ENCODE peak calls at places on chromosomes 7 and 10, in ten cellular contexts. S, N, W, K, E, P, B, G, F and R are unnamed samples.

GRCh38 chr10:108141064-108141463 is 976.6 kb upstream of the SORCS1 start:
- DNase-seq in S (no peak), N (no peak), W (no peak), K (no peak), E (no peak), P (no peak), B (no peak), G (no peak), F (no peak), R (no peak)

GRCh38 chr7:42227931-42228591 is 8.9 kb downstream of the GLI3 start:
- DNase-seq in S (peak; percentile 72), N (no peak), W (no peak), K (no peak), E (peak; percentile 46), P (peak; percentile 64), B (no peak), G (peak; percentile 24), F (no peak), R (no peak)

GRCh38 chr10:110357252-110357780 is 52.6 kb upstream of the SMNDC1 start:
- DNase-seq in S (no peak), N (peak; percentile 58), W (no peak), K (peak; percentile 38), E (peak; percentile 99), P (peak; percentile 97), B (no peak), G (no peak), F (no peak), R (no peak)

GRCh38 chr7:2641406-2642393 is 9.9 kb downstream of the TTYH3 start:
- DNase-seq in S (peak; percentile 93), N (no peak), W (peak; percentile 87), K (peak; percentile 88), E (peak; percentile 97), P (peak; percentile 99), B (peak; percentile 98), G (peak; percentile 99), F (peak; percentile 83), R (peak; percentile 78)

GRCh38 chr7:157211710-157212109 is 73.0 kb downstream of the UBE3C start:
- DNase-seq in S (no peak), N (no peak), W (no peak), K (no peak), E (peak; percentile 96), P (peak; percentile 95), B (peak; percentile 83), G (no peak), F (no peak), R (no peak)

GRCh38 chr10:6119423-6119822 is 30.6 kb downstream of the RBM17 start:
- DNase-seq in S (no peak), N (no peak), W (no peak), K (no peak), E (no peak), P (peak; percentile 17), B (no peak), G (no peak), F (no peak), R (no peak)

GRCh38 chr10:91559750-91560149 is 73.1 kb downstream of the PPP1R3C start:
- DNase-seq in S (no peak), N (no peak), W (no peak), K (no peak), E (no peak), P (no peak), B (no peak), G (no peak), F (no peak), R (no peak)

GRCh38 chr10:96025566-96025965 is 17.8 kb upstream of the CCNJ start:
- DNase-seq in S (peak; percentile 64), N (no peak), W (no peak), K (peak; percentile 66), E (peak; percentile 6), P (no peak), B (no peak), G (peak; percentile 21), F (no peak), R (no peak)

GRCh38 chr10:73113543-73113942 is 3.3 kb downstream of the NUDT13 start:
- DNase-seq in S (no peak), N (no peak), W (no peak), K (no peak), E (peak; percentile 45), P (no peak), B (no peak), G (no peak), F (no peak), R (no peak)

GRCh38 chr10:73119457-73119856 is 9.2 kb downstream of the NUDT13 start:
- DNase-seq in S (no peak), N (no peak), W (no peak), K (no peak), E (no peak), P (no peak), B (no peak), G (no peak), F (no peak), R (no peak)

GRCh38 chr10:73119952-73120351 is 9.7 kb downstream of the NUDT13 start:
- DNase-seq in S (no peak), N (no peak), W (no peak), K (no peak), E (no peak), P (no peak), B (no peak), G (no peak), F (no peak), R (no peak)

GRCh38 chr10:73116017-73116416 is 5.8 kb downstream of the NUDT13 start:
- DNase-seq in S (no peak), N (no peak), W (no peak), K (no peak), E (no peak), P (no peak), B (no peak), G (no peak), F (no peak), R (no peak)

DNA sequence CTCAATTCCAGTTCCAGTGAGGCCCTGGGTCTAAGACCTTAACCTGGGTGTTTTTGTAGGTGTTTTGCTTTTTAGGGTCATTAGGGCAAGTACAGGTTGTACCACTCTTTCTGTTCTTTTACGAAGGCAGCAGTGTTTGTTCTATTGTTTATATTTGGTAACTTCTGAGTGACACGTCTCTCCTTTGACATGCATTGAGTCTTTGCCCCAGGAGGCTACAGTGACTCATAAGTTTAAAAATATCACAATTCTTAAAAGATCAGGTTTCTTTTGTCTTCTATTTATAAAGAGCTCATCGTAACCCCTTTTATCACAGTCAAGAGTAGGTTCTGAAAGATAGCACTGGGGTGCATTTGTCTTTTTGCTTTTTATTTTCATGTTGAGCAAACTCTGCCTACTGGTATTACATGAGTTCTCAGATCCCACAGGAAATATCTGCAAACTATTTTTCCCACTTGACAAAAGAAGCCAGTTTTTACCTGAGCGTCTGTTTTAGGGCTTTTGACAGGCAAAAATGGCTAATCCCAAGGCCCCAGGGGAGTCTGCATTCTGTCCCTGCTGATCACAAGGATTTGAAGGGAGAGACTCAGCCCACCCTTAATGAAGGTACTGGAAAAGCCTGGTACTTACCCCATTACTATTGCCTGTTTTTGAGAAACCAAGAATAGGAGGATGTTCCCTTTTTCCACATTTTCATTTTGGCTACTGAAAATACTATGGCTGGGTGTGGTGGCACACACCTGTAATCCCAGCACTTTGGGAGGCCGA is 7.9 kb downstream of the NUDT13 start:
- DNase-seq in S (no peak), N (no peak), W (no peak), K (no peak), E (peak; percentile 67), P (peak; percentile 42), B (no peak), G (peak; percentile 72), F (no peak), R (no peak)
- H3K4me3 ChIP-seq in S (no peak overlapping the region), N (no peak overlapping the region), W (no peak overlapping the region), K (no peak overlapping the region), E (no peak overlapping the region), P (no peak overlapping the region), B (no peak overlapping the region), G (no peak overlapping the region), F (no peak overlapping the region), R (no peak overlapping the region)

DNA sequence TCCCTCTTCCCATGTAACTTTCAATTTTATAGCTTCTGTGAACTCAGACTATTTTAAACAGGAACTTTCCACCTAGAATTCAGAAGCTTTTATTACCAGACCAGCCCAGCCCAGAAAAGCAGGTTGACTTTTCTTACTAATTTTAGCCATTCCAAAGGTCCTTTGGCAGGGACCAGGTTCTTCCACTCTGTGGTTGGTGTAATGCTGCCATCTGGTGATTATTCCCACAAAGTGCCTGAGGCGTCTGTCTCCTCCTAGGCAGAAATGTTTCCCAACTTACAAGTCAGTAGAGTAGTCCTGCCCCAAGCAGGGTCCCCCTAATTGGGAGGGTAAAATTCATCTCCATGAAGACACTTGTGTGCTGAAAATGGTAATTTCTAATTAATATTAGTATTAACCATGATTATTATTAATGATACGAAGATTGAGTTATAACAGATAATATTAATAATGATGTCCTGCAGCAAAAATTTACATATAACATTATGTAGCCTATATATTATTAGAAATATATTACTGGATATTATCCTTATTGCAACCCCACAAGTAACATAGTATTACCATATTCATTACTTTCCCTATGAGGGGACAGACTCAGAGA is 53.0 kb upstream of the PPP1R17 start:
- DNase-seq in S (peak; percentile 86), N (no peak), W (peak; percentile 55), K (peak; percentile 20), E (peak; percentile 39), P (peak; percentile 51), B (peak; percentile 74), G (peak; percentile 44), F (peak; percentile 29), R (no peak)
- H3K27ac ChIP-seq in S (no peak overlapping the region), N (no peak overlapping the region), W (no peak overlapping the region), K (no peak overlapping the region), E (no peak overlapping the region), P (no peak overlapping the region), B (no peak overlapping the region), G (no peak overlapping the region), F (no peak overlapping the region), R (no peak overlapping the region)

GRCh38 chr10:97102441-97102840 is 83.3 kb downstream of the SLIT1 start:
- DNase-seq in S (no peak), N (no peak), W (no peak), K (no peak), E (no peak), P (no peak), B (no peak), G (no peak), F (no peak), R (no peak)

GRCh38 chr10:97109562-97109961 is 76.2 kb downstream of the SLIT1 start:
- DNase-seq in S (no peak), N (no peak), W (no peak), K (no peak), E (no peak), P (no peak), B (no peak), G (no peak), F (no peak), R (no peak)

GRCh38 chr10:97103682-97104081 is 82.1 kb downstream of the SLIT1 start:
- DNase-seq in S (no peak), N (no peak), W (no peak), K (no peak), E (no peak), P (no peak), B (no peak), G (no peak), F (no peak), R (no peak)

GRCh38 chr10:97101166-97101940 is 84.4 kb downstream of the SLIT1 start:
- DNase-seq in S (peak; percentile 57), N (no peak), W (no peak), K (peak; percentile 14), E (no peak), P (no peak), B (no peak), G (no peak), F (no peak), R (no peak)

DNA sequence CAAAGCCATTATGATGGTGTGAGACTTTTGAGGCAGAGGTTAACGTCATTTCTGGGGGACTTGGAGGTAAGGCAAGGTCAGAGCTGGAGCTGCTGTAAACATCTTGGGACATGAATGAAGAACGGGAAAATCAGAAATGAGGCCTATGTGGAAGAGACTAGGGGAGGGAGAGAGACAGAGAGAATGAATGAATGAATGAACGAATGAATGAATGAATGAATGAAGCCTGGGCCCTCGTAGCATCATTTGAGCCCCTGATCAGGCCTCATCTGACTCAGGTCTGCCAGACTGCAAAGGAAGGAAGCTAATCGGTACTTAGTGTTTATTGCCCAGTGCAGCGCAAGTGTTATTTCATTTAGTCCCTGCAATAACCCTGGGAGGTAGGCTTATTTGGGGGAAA is 79.6 kb downstream of the SLIT1 start:
- DNase-seq in S (no peak), N (no peak), W (no peak), K (no peak), E (no peak), P (no peak), B (no peak), G (no peak), F (no peak), R (no peak)
- H3K4me1 ChIP-seq in S (peaks cover 4% of the 10 kb centered on the region), N (no peaks in the 10 kb centered on the region), W (no peaks in the 10 kb centered on the region), K (no peaks in the 10 kb centered on the region), E (no peaks in the 10 kb centered on the region), P (no peaks in the 10 kb centered on the region), B (no peaks in the 10 kb centered on the region), G (no peaks in the 10 kb centered on the region), F (no peaks in the 10 kb centered on the region), R (no peaks in the 10 kb centered on the region)

GRCh38 chr7:134209322-134210015 is 82.3 kb downstream of the LRGUK start:
- DNase-seq in S (no peak), N (no peak), W (no peak), K (no peak), E (no peak), P (no peak), B (no peak), G (no peak), F (no peak), R (no peak)

GRCh38 chr7:134210976-134211663 is 84.0 kb downstream of the LRGUK start:
- DNase-seq in S (no peak), N (no peak), W (no peak), K (no peak), E (no peak), P (no peak), B (no peak), G (no peak), F (no peak), R (no peak)

GRCh38 chr7:134211817-134212216 is 84.7 kb downstream of the LRGUK start:
- DNase-seq in S (no peak), N (no peak), W (no peak), K (no peak), E (no peak), P (no peak), B (no peak), G (no peak), F (no peak), R (no peak)

GRCh38 chr7:134212576-134213546 is 85.7 kb downstream of the LRGUK start:
- DNase-seq in S (no peak), N (no peak), W (no peak), K (no peak), E (peak; percentile 77), P (peak; percentile 2), B (no peak), G (peak; percentile 57), F (peak; percentile 22), R (no peak)

GRCh38 chr7:134210227-134210626 is 83.1 kb downstream of the LRGUK start:
- DNase-seq in S (no peak), N (no peak), W (no peak), K (no peak), E (no peak), P (no peak), B (no peak), G (no peak), F (no peak), R (no peak)
- H3K4me3 ChIP-seq in S (no peak overlapping the region), N (no peak overlapping the region), W (no peak overlapping the region), K (no peak overlapping the region), E (no peak overlapping the region), P (no peak overlapping the region), B (no peak overlapping the region), G (no peak overlapping the region), F (no peak overlapping the region), R (no peak overlapping the region)